ENCODE peak calls at places on chromosomes 5 and 9, in seven cellular contexts. One of them, this sample, is unnamed.
A peak's percentile ranks its signal among the peaks of the same experiment; 100 is the strongest.

GRCh38 chr5:151664694-151665583 is 21.8 kb downstream of the SPARC start:
- DNase-seq in left lung: no peak
- DNase-seq in body of pancreas: no peak
- DNase-seq in A549: no peak
- DNase-seq in Panc1: no peak
- DNase-seq in heart left ventricle: peak; percentile 73
- DNase-seq in CD4-positive, alpha-beta T cell: no peak
- DNase-seq in this sample: no peak

GRCh38 chr9:104748359-104749031 is 1.0 kb downstream of the NIPSNAP3A start:
- DNase-seq in left lung: no peak
- DNase-seq in body of pancreas: no peak
- DNase-seq in A549: peak; percentile 20
- DNase-seq in Panc1: no peak
- DNase-seq in heart left ventricle: no peak
- DNase-seq in CD4-positive, alpha-beta T cell: no peak
- DNase-seq in this sample: no peak

GRCh38 chr5:32217886-32218396 is 43.8 kb upstream of the GOLPH3 start:
- DNase-seq in left lung: no peak
- DNase-seq in body of pancreas: no peak
- DNase-seq in A549: no peak
- DNase-seq in Panc1: no peak
- DNase-seq in heart left ventricle: peak; percentile 39
- DNase-seq in CD4-positive, alpha-beta T cell: no peak
- DNase-seq in this sample: peak; percentile 53

GRCh38 chr9:83511051-83511450 is 27.1 kb downstream of the FRMD3 start:
- DNase-seq in left lung: no peak
- DNase-seq in body of pancreas: no peak
- DNase-seq in A549: no peak
- DNase-seq in Panc1: no peak
- DNase-seq in heart left ventricle: no peak
- DNase-seq in CD4-positive, alpha-beta T cell: no peak
- DNase-seq in this sample: no peak

GRCh38 chr9:21988056-21988990 is 5.9 kb downstream of the CDKN2A start:
- DNase-seq in left lung: no peak
- DNase-seq in body of pancreas: no peak
- DNase-seq in A549: no peak
- DNase-seq in Panc1: no peak
- DNase-seq in heart left ventricle: no peak
- DNase-seq in CD4-positive, alpha-beta T cell: no peak
- DNase-seq in this sample: no peak

GRCh38 chr5:135242021-135242480 is 157.0 kb downstream of the MACROH2A1 start:
- DNase-seq in left lung: no peak
- DNase-seq in body of pancreas: no peak
- DNase-seq in A549: no peak
- DNase-seq in Panc1: no peak
- DNase-seq in heart left ventricle: no peak
- DNase-seq in CD4-positive, alpha-beta T cell: peak; percentile 8
- DNase-seq in this sample: no peak

GRCh38 chr5:8340739-8341344 is 471.9 kb downstream of the MTRR start:
- DNase-seq in left lung: no peak
- DNase-seq in body of pancreas: no peak
- DNase-seq in A549: no peak
- DNase-seq in Panc1: no peak
- DNase-seq in heart left ventricle: no peak
- DNase-seq in CD4-positive, alpha-beta T cell: no peak
- DNase-seq in this sample: no peak

GRCh38 chr5:114657342-114658130 is 295.7 kb downstream of the KCNN2 start:
- DNase-seq in left lung: no peak
- DNase-seq in body of pancreas: no peak
- DNase-seq in A549: no peak
- DNase-seq in Panc1: no peak
- DNase-seq in heart left ventricle: no peak
- DNase-seq in CD4-positive, alpha-beta T cell: no peak
- DNase-seq in this sample: no peak

GRCh38 chr5:180644129-180644824 is 5.1 kb downstream of the FLT4 start:
- DNase-seq in left lung: peak; percentile 49
- DNase-seq in body of pancreas: no peak
- DNase-seq in A549: no peak
- DNase-seq in Panc1: no peak
- DNase-seq in heart left ventricle: no peak
- DNase-seq in CD4-positive, alpha-beta T cell: no peak
- DNase-seq in this sample: no peak

GRCh38 chr5:135037519-135038201 is 3.6 kb upstream of the PITX1 start:
- DNase-seq in left lung: no peak
- DNase-seq in body of pancreas: no peak
- DNase-seq in A549: no peak
- DNase-seq in Panc1: no peak
- DNase-seq in heart left ventricle: no peak
- DNase-seq in CD4-positive, alpha-beta T cell: no peak
- DNase-seq in this sample: no peak

GRCh38 chr9:138077126-138077525 is 199.5 kb downstream of the CACNA1B start:
- DNase-seq in left lung: peak; percentile 40
- DNase-seq in body of pancreas: no peak
- DNase-seq in A549: no peak
- DNase-seq in Panc1: no peak
- DNase-seq in heart left ventricle: no peak
- DNase-seq in CD4-positive, alpha-beta T cell: peak; percentile 8
- DNase-seq in this sample: no peak

GRCh38 chr5:137148656-137149055 is 350.5 kb downstream of the SPOCK1 start:
- DNase-seq in left lung: no peak
- DNase-seq in body of pancreas: no peak
- DNase-seq in A549: no peak
- DNase-seq in Panc1: no peak
- DNase-seq in heart left ventricle: no peak
- DNase-seq in CD4-positive, alpha-beta T cell: no peak
- DNase-seq in this sample: no peak

GRCh38 chr5:157779221-157779620 is 35.7 kb downstream of the LSM11 start:
- DNase-seq in left lung: no peak
- DNase-seq in body of pancreas: no peak
- DNase-seq in A549: no peak
- DNase-seq in Panc1: no peak
- DNase-seq in heart left ventricle: no peak
- DNase-seq in CD4-positive, alpha-beta T cell: no peak
- DNase-seq in this sample: no peak

GRCh38 chr9:21121079-21121478 is 20.6 kb downstream of the IFNW1 start:
- DNase-seq in left lung: no peak
- DNase-seq in body of pancreas: no peak
- DNase-seq in A549: no peak
- DNase-seq in Panc1: no peak
- DNase-seq in heart left ventricle: no peak
- DNase-seq in CD4-positive, alpha-beta T cell: no peak
- DNase-seq in this sample: no peak

GRCh38 chr5:141172381-141173204 is at the start of gene PCDHB7:
- DNase-seq in left lung: no peak
- DNase-seq in body of pancreas: no peak
- DNase-seq in A549: peak; percentile 25
- DNase-seq in Panc1: no peak
- DNase-seq in heart left ventricle: no peak
- DNase-seq in CD4-positive, alpha-beta T cell: no peak
- DNase-seq in this sample: no peak

GRCh38 chr9:131701789-131702337 is 38.0 kb downstream of the RAPGEF1 start:
- DNase-seq in left lung: no peak
- DNase-seq in body of pancreas: no peak
- DNase-seq in A549: no peak
- DNase-seq in Panc1: no peak
- DNase-seq in heart left ventricle: no peak
- DNase-seq in CD4-positive, alpha-beta T cell: no peak
- DNase-seq in this sample: no peak

GRCh38 chr9:17065062-17065461 is 69.8 kb upstream of the CNTLN start:
- DNase-seq in left lung: no peak
- DNase-seq in body of pancreas: no peak
- DNase-seq in A549: no peak
- DNase-seq in Panc1: no peak
- DNase-seq in heart left ventricle: no peak
- DNase-seq in CD4-positive, alpha-beta T cell: no peak
- DNase-seq in this sample: no peak

GRCh38 chr5:95621839-95622629 is 2.1 kb downstream of the GPR150 start:
- DNase-seq in left lung: no peak
- DNase-seq in body of pancreas: peak; percentile 44
- DNase-seq in A549: no peak
- DNase-seq in Panc1: no peak
- DNase-seq in heart left ventricle: no peak
- DNase-seq in CD4-positive, alpha-beta T cell: no peak
- DNase-seq in this sample: no peak

GRCh38 chr5:96243862-96244261 is 189.2 kb downstream of the PCSK1 start:
- DNase-seq in left lung: no peak
- DNase-seq in body of pancreas: no peak
- DNase-seq in A549: no peak
- DNase-seq in Panc1: no peak
- DNase-seq in heart left ventricle: no peak
- DNase-seq in CD4-positive, alpha-beta T cell: no peak
- DNase-seq in this sample: no peak

GRCh38 chr5:142152383-142152730 is 43.8 kb downstream of the NDFIP1 start:
- DNase-seq in left lung: no peak
- DNase-seq in body of pancreas: no peak
- DNase-seq in A549: no peak
- DNase-seq in Panc1: no peak
- DNase-seq in heart left ventricle: no peak
- DNase-seq in CD4-positive, alpha-beta T cell: no peak
- DNase-seq in this sample: no peak

GRCh38 chr9:134168731-134169130 is 4.4 kb upstream of the RNU6ATAC start:
- DNase-seq in left lung: no peak
- DNase-seq in body of pancreas: no peak
- DNase-seq in A549: no peak
- DNase-seq in Panc1: no peak
- DNase-seq in heart left ventricle: no peak
- DNase-seq in CD4-positive, alpha-beta T cell: no peak
- DNase-seq in this sample: no peak

GRCh38 chr9:4674783-4675182 is 4.6 kb upstream of the CDC37L1 start:
- DNase-seq in left lung: no peak
- DNase-seq in body of pancreas: no peak
- DNase-seq in A549: no peak
- DNase-seq in Panc1: no peak
- DNase-seq in heart left ventricle: no peak
- DNase-seq in CD4-positive, alpha-beta T cell: no peak
- DNase-seq in this sample: no peak

GRCh38 chr9:69620731-69621130 is 51.4 kb downstream of the APBA1 start:
- DNase-seq in left lung: peak; percentile 43
- DNase-seq in body of pancreas: no peak
- DNase-seq in A549: no peak
- DNase-seq in Panc1: no peak
- DNase-seq in heart left ventricle: no peak
- DNase-seq in CD4-positive, alpha-beta T cell: no peak
- DNase-seq in this sample: no peak

DNA sequence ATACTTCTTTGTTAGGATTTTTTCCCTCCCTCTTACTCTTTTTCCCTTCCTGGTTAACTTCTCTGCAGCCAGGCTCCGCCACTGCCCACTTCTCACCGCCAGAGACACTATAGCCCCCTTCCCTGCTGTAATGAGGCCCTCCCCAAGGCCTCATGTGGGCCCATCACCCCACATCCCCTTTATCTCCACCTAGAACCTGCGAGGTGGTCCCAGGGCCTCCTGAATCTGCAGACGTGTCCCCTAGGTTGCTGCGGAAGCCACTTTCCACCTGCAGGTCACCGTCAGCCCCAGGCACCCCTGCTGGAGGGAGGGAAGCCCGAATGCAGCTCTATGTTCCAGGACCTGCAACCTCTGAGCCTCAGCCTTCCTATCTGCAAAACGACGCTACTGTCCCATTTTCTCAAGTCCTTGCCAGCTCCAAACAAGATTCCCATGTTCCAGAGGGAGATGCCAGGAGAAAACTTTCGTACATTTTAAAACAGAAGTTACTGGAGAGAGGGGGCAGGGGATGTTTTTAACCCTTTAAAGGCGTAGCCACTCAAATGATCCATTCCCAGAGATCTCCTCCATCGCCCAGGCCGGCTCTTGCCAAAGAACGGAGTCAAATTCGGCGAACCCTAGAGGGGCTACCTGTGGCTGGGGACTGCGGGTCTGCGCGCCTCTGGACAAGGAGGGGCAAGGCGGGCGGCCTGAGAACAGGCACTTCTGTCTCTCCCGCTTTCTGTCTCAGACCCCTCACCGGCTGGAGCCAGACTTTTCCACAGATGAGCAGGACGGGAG is 929 bp downstream of the SH3PXD2B start:
- DNase-seq in left lung: no peak
- DNase-seq in body of pancreas: no peak
- DNase-seq in A549: peak; percentile 54
- DNase-seq in Panc1: no peak
- DNase-seq in heart left ventricle: no peak
- DNase-seq in CD4-positive, alpha-beta T cell: no peak
- DNase-seq in this sample: no peak
- TF ChIP-seq CTCF in left lung: peak; percentile 26
- TF ChIP-seq CTCF in body of pancreas: peak; percentile 70
- TF ChIP-seq CTCF in A549: no peak
- TF ChIP-seq CTCF in Panc1: peak; percentile 36
- TF ChIP-seq CTCF in heart left ventricle: peak; percentile 36
- TF ChIP-seq CTCF in CD4-positive, alpha-beta T cell: no peak
- TF ChIP-seq CTCF in this sample: no peak

GRCh38 chr9:92739346-92740014 is 25.2 kb downstream of the BICD2 start:
- DNase-seq in left lung: no peak
- DNase-seq in body of pancreas: no peak
- DNase-seq in A549: no peak
- DNase-seq in Panc1: no peak
- DNase-seq in heart left ventricle: no peak
- DNase-seq in CD4-positive, alpha-beta T cell: no peak
- DNase-seq in this sample: no peak
- H3K27ac ChIP-seq in left lung: peak overlapping the region; percentile 92
- H3K27ac ChIP-seq in body of pancreas: no peak overlapping the region
- H3K27ac ChIP-seq in A549: no peak overlapping the region
- H3K27ac ChIP-seq in Panc1: no peak overlapping the region
- H3K27ac ChIP-seq in heart left ventricle: peak overlapping the region; percentile 52
- H3K27ac ChIP-seq in CD4-positive, alpha-beta T cell: no peak overlapping the region
- H3K27ac ChIP-seq in this sample: peak overlapping the region; percentile 56

DNA sequence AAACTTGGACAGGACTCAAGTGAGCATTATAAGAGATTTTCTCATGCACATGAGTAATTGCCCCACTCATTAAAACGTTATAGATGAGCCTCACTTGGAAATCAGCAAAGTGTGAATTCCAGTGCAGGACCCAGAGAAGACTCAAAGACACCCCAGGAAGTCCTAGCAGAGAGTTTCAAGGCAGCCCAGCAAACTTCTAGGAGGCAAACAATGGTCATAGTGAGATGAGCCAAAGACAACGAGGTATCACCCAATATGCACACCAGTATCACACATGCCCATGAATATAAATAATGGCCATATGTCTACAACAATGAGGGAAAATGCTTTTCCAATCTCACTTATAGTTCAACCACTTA is 245.9 kb downstream of the ACTL7B start:
- DNase-seq in left lung: no peak
- DNase-seq in body of pancreas: no peak
- DNase-seq in A549: no peak
- DNase-seq in Panc1: no peak
- DNase-seq in heart left ventricle: no peak
- DNase-seq in CD4-positive, alpha-beta T cell: no peak
- DNase-seq in this sample: no peak
- TF ChIP-seq CTCF in left lung: no peak
- TF ChIP-seq CTCF in body of pancreas: no peak
- TF ChIP-seq CTCF in A549: no peak
- TF ChIP-seq CTCF in Panc1: no peak
- TF ChIP-seq CTCF in heart left ventricle: no peak
- TF ChIP-seq CTCF in CD4-positive, alpha-beta T cell: no peak
- TF ChIP-seq CTCF in this sample: no peak

DNA sequence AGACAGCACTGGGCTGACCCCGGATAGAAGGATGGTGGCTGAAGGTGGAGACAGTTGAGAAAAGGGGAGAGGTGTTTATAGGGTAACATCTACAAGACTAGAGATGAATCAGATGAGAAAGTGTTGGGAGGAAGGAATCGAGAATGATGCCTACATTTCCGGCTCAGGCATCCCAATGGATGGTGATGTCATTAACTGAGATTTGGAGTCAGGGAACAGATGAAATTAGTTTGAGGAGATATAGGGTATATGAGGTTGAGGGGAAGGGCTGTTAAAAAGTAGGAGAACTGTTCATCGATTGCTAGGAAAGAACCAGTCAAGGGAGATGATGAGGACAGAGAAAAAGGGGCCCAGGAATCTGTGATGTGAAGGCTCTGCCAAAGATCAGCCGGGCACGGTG is 24.7 kb upstream of the IQGAP2 start:
- DNase-seq in left lung: no peak
- DNase-seq in body of pancreas: no peak
- DNase-seq in A549: no peak
- DNase-seq in Panc1: no peak
- DNase-seq in heart left ventricle: no peak
- DNase-seq in CD4-positive, alpha-beta T cell: no peak
- DNase-seq in this sample: no peak
- H3K27ac ChIP-seq in left lung: no peak overlapping the region
- H3K27ac ChIP-seq in body of pancreas: no peak overlapping the region
- H3K27ac ChIP-seq in A549: no peak overlapping the region
- H3K27ac ChIP-seq in Panc1: no peak overlapping the region
- H3K27ac ChIP-seq in heart left ventricle: no peak overlapping the region
- H3K27ac ChIP-seq in CD4-positive, alpha-beta T cell: no peak overlapping the region
- H3K27ac ChIP-seq in this sample: no peak overlapping the region

This sample was measured in dorsolateral prefrontal cortex.